ENCODE peak calls at places on chromosome X, in seven cellular contexts. T is Daoy, C is T47D, Z is H4, A is WTC11, W is RCC 7860, E is iPS-NIHi11. I is an unnamed sample.

GRCh38 chrX:131216828-131217227 is 72.3 kb downstream of the IGSF1 start:
- DNase-seq in T (no peak), C (no peak), Z (no peak), A (no peak), W (no peak), E (no peak), I (no peak)

GRCh38 chrX:135213200-135213844 is 38.5 kb upstream of the ETDA start:
- DNase-seq in T (no peak), C (no peak), Z (no peak), A (no peak), W (no peak), E (no peak), I (no peak)

GRCh38 chrX:110383414-110383813 is 24.8 kb downstream of the RTL9 start:
- DNase-seq in T (no peak), C (no peak), Z (no peak), A (no peak), W (peak; percentile 48), E (no peak), I (peak; percentile 20)

GRCh38 chrX:34877451-34877850 is 65.1 kb upstream of the FAM47B start:
- DNase-seq in T (no peak), C (no peak), Z (no peak), A (no peak), W (no peak), E (no peak), I (no peak)

GRCh38 chrX:105375816-105376215 is 155.3 kb upstream of the TEX13A start:
- DNase-seq in T (no peak), C (no peak), Z (peak; percentile 2), A (no peak), W (no peak), E (no peak), I (no peak)

GRCh38 chrX:108219949-108220601 is 128.5 kb downstream of the ATG4A start:
- DNase-seq in T (no peak), C (no peak), Z (no peak), A (no peak), W (no peak), E (no peak), I (no peak)

GRCh38 chrX:111680988-111681779 is at the start of gene ALG13:
- DNase-seq in T (peak; percentile 89), C (peak; percentile 38), Z (peak; percentile 92), A (peak; percentile 79), W (peak; percentile 69), E (peak; percentile 84), I (peak; percentile 86)

GRCh38 chrX:132030264-132030663 is 7.2 kb downstream of the STK26 start:
- DNase-seq in T (no peak), C (no peak), Z (no peak), A (no peak), W (no peak), E (no peak), I (no peak)

GRCh38 chrX:148995661-148996060 is 495.2 kb downstream of the AFF2 start:
- DNase-seq in T (no peak), C (no peak), Z (no peak), A (no peak), W (no peak), E (peak; percentile 6), I (no peak)

GRCh38 chrX:1389181-1389992 is 2.5 kb downstream of the SLC25A6 start:
- DNase-seq in T (no peak), C (no peak), Z (no peak), A (peak; percentile 8), W (no peak), E (no peak), I (peak; percentile 23)

GRCh38 chrX:123920065-123920785 is 41.3 kb upstream of the STAG2 start:
- DNase-seq in T (peak; percentile 47), C (no peak), Z (peak; percentile 37), A (no peak), W (peak; percentile 72), E (no peak), I (no peak)

GRCh38 chrX:24026403-24026801 is 584 bp downstream of the KLHL15 start:
- DNase-seq in T (peak; percentile 5), C (no peak), Z (no peak), A (no peak), W (no peak), E (no peak), I (no peak)

GRCh38 chrX:130555341-130555740 is 153.6 kb downstream of the RBMX2 start:
- DNase-seq in T (no peak), C (no peak), Z (no peak), A (no peak), W (no peak), E (no peak), I (no peak)

GRCh38 chrX:12610079-12610478 is 181.1 kb upstream of the PRPS2 start:
- DNase-seq in T (peak; percentile 6), C (no peak), Z (peak; percentile 56), A (no peak), W (peak; percentile 59), E (no peak), I (no peak)

GRCh38 chrX:154730271-154730883 is 20.5 kb downstream of the GAB3 start:
- DNase-seq in T (no peak), C (no peak), Z (peak; percentile 23), A (no peak), W (no peak), E (no peak), I (no peak)

GRCh38 chrX:34332336-34332735 is 200.2 kb upstream of the FAM47A start:
- DNase-seq in T (no peak), C (no peak), Z (peak; percentile 21), A (no peak), W (no peak), E (peak; percentile 3), I (no peak)

GRCh38 chrX:38061335-38061734 is 55.0 kb downstream of the SYTL5 start:
- DNase-seq in T (peak; percentile 63), C (no peak), Z (peak; percentile 25), A (no peak), W (peak; percentile 59), E (peak; percentile 13), I (peak; percentile 2)

GRCh38 chrX:1477801-1478458 is 25.2 kb upstream of the ASMTL start:
- DNase-seq in T (no peak), C (no peak), Z (no peak), A (no peak), W (no peak), E (no peak), I (no peak)

GRCh38 chrX:125394449-125394848 is 74.8 kb downstream of the TEX13C start:
- DNase-seq in T (no peak), C (no peak), Z (no peak), A (no peak), W (no peak), E (no peak), I (no peak)

GRCh38 chrX:47662144-47662657 is 3.2 kb upstream of the UXT start:
- DNase-seq in T (peak; percentile 54), C (no peak), Z (no peak), A (no peak), W (peak; percentile 85), E (no peak), I (no peak)

GRCh38 chrX:136823175-136823574 is 42.4 kb upstream of the ARHGEF6 start:
- DNase-seq in T (peak; percentile 29), C (no peak), Z (no peak), A (no peak), W (no peak), E (no peak), I (no peak)

GRCh38 chrX:149830192-149830873 is 48.6 kb downstream of the MAGEA9 start:
- DNase-seq in T (peak; percentile 23), C (no peak), Z (peak; percentile 4), A (peak; percentile 37), W (peak; percentile 17), E (no peak), I (no peak)

GRCh38 chrX:43860646-43861370 is 21.4 kb downstream of the MAOB start:
- DNase-seq in T (peak; percentile 44), C (no peak), Z (peak; percentile 13), A (no peak), W (peak; percentile 23), E (no peak), I (no peak)

GRCh38 chrX:15750611-15751159 is 12.6 kb downstream of the CA5B start:
- DNase-seq in T (peak; percentile 17), C (no peak), Z (peak; percentile 11), A (no peak), W (no peak), E (no peak), I (no peak)

I was measured in Caco-2.